ENCODE peak calls at places on chromosome 7, in ten cellular contexts. U is heart right ventricle, M is cardiac fibroblast, N is tibial nerve, Z is AG04449, E is brain microvascular endothelial cell, I is endodermal cell, Y is body of pancreas, B is lower leg skin, K is spleen. S is an unnamed sample.

GRCh38 chr7:26440993-26441636 is 149.5 kb downstream of the SNX10 start:
- DNase-seq in N (no peak), Y (peak; percentile 17), K (no peak), E (no peak), B (no peak), M (no peak), Z (no peak), I (peak; percentile 67), U (no peak), S (no peak)

GRCh38 chr7:128281605-128282380 is 40.7 kb downstream of the LEP start:
- DNase-seq in K (no peak), Y (no peak), E (no peak), Z (no peak), I (no peak), M (no peak), U (no peak), B (no peak), N (no peak), S (no peak)

GRCh38 chr7:36949711-36950600 is 225.7 kb upstream of the AOAH start:
- DNase-seq in B (peak; percentile 56), K (no peak), E (no peak), M (no peak), N (peak; percentile 23), U (no peak), I (peak; percentile 51), Y (peak; percentile 56), Z (no peak), S (no peak)

GRCh38 chr7:17844514-17845196 is 95.6 kb downstream of the SNX13 start:
- DNase-seq in M (peak; percentile 34), Y (no peak), I (no peak), K (no peak), B (no peak), E (no peak), Z (no peak), U (no peak), N (no peak), S (no peak)

GRCh38 chr7:74598558-74598957 is 59.0 kb upstream of the GTF2I start:
- DNase-seq in B (no peak), E (peak; percentile 6), N (no peak), Z (no peak), Y (no peak), U (no peak), K (no peak), I (no peak), M (peak; percentile 66), S (peak; percentile 51)

GRCh38 chr7:137476937-137477336 is 133.4 kb upstream of the PTN start:
- DNase-seq in U (no peak), N (no peak), Z (no peak), K (no peak), Y (no peak), B (no peak), I (no peak), M (peak; percentile 13), E (peak; percentile 13), S (no peak)

GRCh38 chr7:82593780-82594179 is 150.2 kb upstream of the CACNA2D1 start:
- DNase-seq in U (no peak), M (peak; percentile 11), K (no peak), E (no peak), B (no peak), Y (no peak), N (no peak), Z (no peak), I (no peak), S (no peak)

GRCh38 chr7:107799645-107800264 is 3.3 kb downstream of the SLC26A3 start:
- DNase-seq in M (no peak), K (no peak), I (no peak), Y (peak; percentile 38), U (no peak), B (no peak), E (no peak), Z (no peak), N (no peak), S (no peak)

GRCh38 chr7:95199779-95200558 is 124.4 kb downstream of the PON1 start:
- DNase-seq in K (no peak), N (no peak), M (peak; percentile 78), Y (peak; percentile 61), Z (no peak), B (no peak), U (peak; percentile 15), E (peak; percentile 47), I (peak; percentile 67), S (no peak)

GRCh38 chr7:159328096-159328495 is 183.4 kb upstream of the VIPR2 start:
- DNase-seq in Z (no peak), E (no peak), U (no peak), M (peak; percentile 2), B (no peak), K (no peak), I (no peak), N (no peak), Y (no peak), S (no peak)

GRCh38 chr7:106484562-106484961 is 176.4 kb downstream of the CCDC71L start:
- DNase-seq in K (no peak), B (peak; percentile 52), U (no peak), I (no peak), Y (peak; percentile 57), E (no peak), Z (no peak), N (no peak), M (peak; percentile 47), S (no peak)

GRCh38 chr7:128891110-128891941 is 19.2 kb downstream of the KCP start:
- DNase-seq in Z (no peak), Y (no peak), K (peak; percentile 74), I (peak; percentile 89), N (no peak), B (no peak), E (no peak), U (no peak), M (no peak), S (no peak)

GRCh38 chr7:29369909-29370488 is 175.4 kb downstream of the CHN2 start:
- DNase-seq in M (no peak), I (peak; percentile 39), E (no peak), K (no peak), U (no peak), Y (no peak), B (no peak), Z (no peak), N (no peak), S (no peak)

GRCh38 chr7:80629023-80629422 is 9.4 kb upstream of the CD36 start:
- DNase-seq in E (no peak), Y (no peak), I (no peak), N (no peak), M (no peak), Z (no peak), B (no peak), K (no peak), U (no peak), S (no peak)

GRCh38 chr7:40701836-40702551 is 567.2 kb downstream of the SUGCT start:
- DNase-seq in Y (no peak), M (peak; percentile 36), K (no peak), U (no peak), Z (no peak), N (no peak), I (no peak), B (no peak), E (no peak), S (no peak)

GRCh38 chr7:44066494-44067063 is 1.2 kb upstream of the PGAM2 start:
- DNase-seq in I (no peak), K (peak; percentile 76), M (peak; percentile 7), N (no peak), E (no peak), Z (no peak), U (no peak), Y (no peak), B (no peak), S (no peak)
- TF ChIP-seq CTCF in I (no peak), K (no peak), M (no peak), N (no peak), E (no peak), Z (no peak), U (no peak), Y (no peak), B (no peak), S (no peak)

DNA sequence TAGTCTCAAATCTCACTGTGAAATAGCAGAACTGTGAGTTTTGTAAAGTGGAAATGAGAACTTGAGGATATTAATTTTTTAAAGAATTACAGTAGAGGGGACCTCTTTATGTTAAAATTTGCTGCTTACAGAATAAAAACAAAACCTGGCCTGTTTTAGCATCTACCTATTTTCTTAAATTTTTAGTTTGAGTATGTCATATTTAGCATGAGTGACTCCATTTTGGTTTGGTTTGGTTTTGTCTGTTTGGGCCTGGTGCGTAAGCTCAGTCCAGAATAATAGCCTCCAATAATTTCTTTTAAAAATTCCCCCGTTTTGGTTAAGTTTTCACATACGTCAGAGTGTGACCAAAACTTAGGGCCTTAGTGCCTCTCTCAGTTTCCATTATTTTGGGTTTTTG is 152.0 kb upstream of the ZNF92 start:
- DNase-seq in Z (no peak), Y (no peak), I (no peak), U (no peak), M (no peak), B (no peak), K (no peak), E (no peak), N (no peak), S (no peak)
- H3K4me3 ChIP-seq in Z (no peak overlapping the region), Y (no peak overlapping the region), I (no peak overlapping the region), U (no peak overlapping the region), M (no peak overlapping the region), B (no peak overlapping the region), K (no peak overlapping the region), E (no peak overlapping the region), N (no peak overlapping the region), S (no peak overlapping the region)

GRCh38 chr7:142939226-142939910 is at the start of gene LLCFC1:
- DNase-seq in Z (no peak), E (no peak), Y (peak; percentile 32), K (no peak), B (no peak), U (no peak), N (no peak), I (peak; percentile 86), M (no peak), S (no peak)
- TF ChIP-seq CTCF in Z (no peak), E (no peak), Y (no peak), K (no peak), B (no peak), U (no peak), N (no peak), I (peak; percentile 81), M (peak; percentile 5), S (peak; percentile 5)

GRCh38 chr7:5238500-5238899 is 44.2 kb upstream of the SLC29A4 start:
- DNase-seq in N (no peak), B (no peak), K (no peak), M (no peak), Z (no peak), E (no peak), Y (no peak), U (no peak), I (no peak), S (no peak)

GRCh38 chr7:5232485-5232837 is 42.4 kb downstream of the WIPI2 start:
- DNase-seq in Y (no peak), N (no peak), Z (no peak), K (no peak), U (no peak), E (no peak), B (no peak), M (no peak), I (no peak), S (no peak)

GRCh38 chr7:5234852-5235831 is 45.1 kb downstream of the WIPI2 start:
- DNase-seq in M (no peak), N (no peak), K (no peak), Z (no peak), E (no peak), Y (no peak), U (no peak), I (no peak), B (no peak), S (peak; percentile 1)

GRCh38 chr7:5232874-5233273 is 42.8 kb downstream of the WIPI2 start:
- DNase-seq in Y (no peak), E (no peak), I (no peak), K (peak; percentile 79), U (no peak), B (no peak), N (no peak), M (no peak), Z (no peak), S (no peak)

GRCh38 chr7:5237286-5237685 is 45.5 kb upstream of the SLC29A4 start:
- DNase-seq in I (no peak), Z (no peak), K (peak; percentile 82), M (peak; percentile 54), B (peak; percentile 59), N (peak; percentile 59), Y (peak; percentile 80), E (no peak), U (peak; percentile 53), S (no peak)
- H3K4me3 ChIP-seq in I (no peak overlapping the region), Z (no peak overlapping the region), K (no peak overlapping the region), M (peak overlapping the region; percentile 21), B (no peak overlapping the region), N (no peak overlapping the region), Y (no peak overlapping the region), E (no peak overlapping the region), U (peak overlapping the region; percentile 6), S (no peak overlapping the region)